ENCODE peak calls at places on chromosomes 16 and 17, in nine cellular contexts. Y is astrocyte of the spinal cord; G is fibroblast of lung; U is epithelial cell of prostate; S is 8988T; T is Daoy; L is mucosa of descending colon; X is nucleus accumbens; C is stimulated activated CD8-positive, alpha-beta memory T cell treated with anti-CD3 and anti-CD28 coated beads, Interleukin-7, amount 100 ng/mL, for 1 hour. I is an unnamed sample.

GRCh38 chr17:7922499-7923289 is 6.6 kb upstream of the RNF227 start:
- DNase-seq in Y (peak), G (peak), U (no peak), S (no peak), T (peak), L (peak), X (peak), C (peak), I (peak)

GRCh38 chr17:81401727-81402529 is 6.7 kb downstream of the BAHCC1 start:
- DNase-seq in Y (no peak), G (peak), U (no peak), S (peak), T (peak), L (no peak), X (no peak), C (no peak), I (peak)

GRCh38 chr17:40021471-40021961 is 6.3 kb downstream of the CSF3 start:
- DNase-seq in Y (peak), G (peak), U (peak), S (peak), T (peak), L (no peak), X (no peak), C (no peak), I (peak)

GRCh38 chr16:49283376-49284049 is 1.9 kb upstream of the CBLN1 start:
- DNase-seq in Y (no peak), G (no peak), U (no peak), S (no peak), T (no peak), L (no peak), X (no peak), C (no peak), I (no peak)

GRCh38 chr17:59846391-59847165 is 46.2 kb downstream of the TUBD1 start:
- DNase-seq in Y (peak), G (peak), U (peak), S (no peak), T (peak), L (peak), X (no peak), C (no peak), I (peak)

GRCh38 chr16:75860654-75861053 is 134.4 kb upstream of the CPHXL start:
- DNase-seq in Y (peak), G (no peak), U (no peak), S (no peak), T (peak), L (no peak), X (peak), C (no peak), I (no peak)

GRCh38 chr16:4321286-4322120 is 5.6 kb downstream of the GLIS2 start:
- DNase-seq in Y (no peak), G (no peak), U (no peak), S (no peak), T (no peak), L (no peak), X (no peak), C (no peak), I (no peak)

GRCh38 chr16:2468142-2468724 is 2.9 kb upstream of the NTN3 start:
- DNase-seq in Y (no peak), G (no peak), U (no peak), S (peak), T (peak), L (no peak), X (no peak), C (no peak), I (no peak)

GRCh38 chr16:20382202-20382948 is 22.2 kb downstream of the PDILT start:
- DNase-seq in Y (no peak), G (no peak), U (no peak), S (no peak), T (no peak), L (no peak), X (no peak), C (no peak), I (peak)

GRCh38 chr17:46191332-46192210 is 1.7 kb downstream of the KANSL1 start:
- DNase-seq in Y (no peak), G (peak), U (no peak), S (peak), T (peak), L (peak), X (peak), C (no peak), I (peak)

GRCh38 chr16:27628216-27628945 is 78.4 kb downstream of the KATNIP start:
- DNase-seq in Y (no peak), G (peak), U (no peak), S (no peak), T (no peak), L (peak), X (no peak), C (no peak), I (no peak)

GRCh38 chr17:52106638-52107261 is 51.8 kb downstream of the CA10 start:
- DNase-seq in Y (peak), G (peak), U (no peak), S (no peak), T (no peak), L (peak), X (peak), C (no peak), I (peak)

GRCh38 chr17:72399608-72400487 is 279.0 kb downstream of the SOX9 start:
- DNase-seq in Y (no peak), G (no peak), U (no peak), S (no peak), T (no peak), L (no peak), X (no peak), C (no peak), I (no peak)

GRCh38 chr16:21236831-21237230 is 3.3 kb downstream of the ANKS4B start:
- DNase-seq in Y (no peak), G (no peak), U (no peak), S (no peak), T (no peak), L (no peak), X (no peak), C (no peak), I (no peak)

GRCh38 chr17:16931318-16932060 is 40.4 kb downstream of the TNFRSF13B start:
- DNase-seq in Y (no peak), G (no peak), U (no peak), S (no peak), T (no peak), L (no peak), X (no peak), C (no peak), I (no peak)

GRCh38 chr16:53896711-53897110 is 192.8 kb downstream of the FTO start:
- DNase-seq in Y (no peak), G (peak), U (no peak), S (no peak), T (no peak), L (no peak), X (no peak), C (no peak), I (no peak)

GRCh38 chr17:3008336-3009279 is 54.8 kb downstream of the OR1D5 start:
- DNase-seq in Y (no peak), G (no peak), U (no peak), S (no peak), T (no peak), L (no peak), X (no peak), C (no peak), I (no peak)

GRCh38 chr16:53872248-53873221 is 168.6 kb downstream of the FTO start:
- DNase-seq in Y (peak), G (peak), U (no peak), S (no peak), T (peak), L (no peak), X (no peak), C (no peak), I (peak)

GRCh38 chr17:32536736-32537646 is 50.2 kb downstream of the CDK5R1 start:
- DNase-seq in Y (peak), G (peak), U (no peak), S (no peak), T (no peak), L (no peak), X (no peak), C (no peak), I (peak)

GRCh38 chr17:51258756-51259573 is 884 bp downstream of the MBTD1 start:
- DNase-seq in Y (no peak), G (no peak), U (no peak), S (peak), T (no peak), L (peak), X (no peak), C (no peak), I (peak)

GRCh38 chr17:81090361-81091133 is 55.6 kb downstream of the BAIAP2 start:
- DNase-seq in Y (no peak), G (peak), U (no peak), S (peak), T (peak), L (peak), X (no peak), C (no peak), I (peak)

GRCh38 chr17:78351449-78352006 is 8.3 kb downstream of the SOCS3 start:
- DNase-seq in Y (peak), G (peak), U (peak), S (no peak), T (peak), L (peak), X (peak), C (no peak), I (peak)

I was measured in cardiac fibroblast.